ENCODE peak calls at places on chromosome 1, in ten cellular contexts. S is activated CD8-positive, alpha-beta T cell treated with anti-CD3 and anti-CD28 coated beads for 36 hours; J is T-helper 9 cell; W is stimulated activated CD8-positive, alpha-beta memory T cell treated with anti-CD3 and anti-CD28 coated beads, Interleukin-4, amount 100 ng/mL, for 24 hours; V is Jurkat, Clone E6-1; M is germinal center; D is AG20443; P is non-pigmented ciliary epithelial cell; F is stimulated activated CD4-positive, alpha-beta T cell treated with anti-CD3 and anti-CD28 coated beads, Interleukin-4, amount 100 ng/mL, for 24 hours; X is activated CD4-positive, alpha-beta T cell treated with anti-CD3 and anti-CD28 coated beads for 1 hour. C is an unnamed sample.

GRCh38 chr1:29121951-29122661 is 1.6 kb downstream of the TMEM200B start:
- DNase-seq in V (no peak), M (no peak), D (peak), X (no peak), S (no peak), J (no peak), W (no peak), P (no peak), F (no peak), C (peak)

GRCh38 chr1:161985301-161985825 is 38.3 kb downstream of the OLFML2B start:
- DNase-seq in W (no peak), P (no peak), M (no peak), V (no peak), F (no peak), S (no peak), D (no peak), X (no peak), J (no peak), C (no peak)

GRCh38 chr1:5479876-5480275 is 512.3 kb downstream of the NPHP4 start:
- DNase-seq in W (no peak), X (no peak), V (no peak), S (no peak), P (no peak), F (no peak), M (no peak), J (no peak), D (no peak), C (no peak)

GRCh38 chr1:224211262-224211962 is 28.4 kb downstream of the DEGS1 start:
- DNase-seq in X (no peak), V (peak), D (peak), M (no peak), F (no peak), J (no peak), P (no peak), W (no peak), S (peak), C (peak)

GRCh38 chr1:65232402-65233122 is 76.8 kb upstream of the DNAJC6 start:
- DNase-seq in M (no peak), D (no peak), W (no peak), S (no peak), J (no peak), P (no peak), X (no peak), V (no peak), F (no peak), C (no peak)

GRCh38 chr1:67367370-67368345 is 60.0 kb downstream of the IL12RB2 start:
- DNase-seq in F (no peak), X (no peak), J (no peak), V (no peak), D (no peak), P (no peak), W (no peak), M (no peak), S (no peak), C (peak)

GRCh38 chr1:108556501-108556900 is 3.4 kb upstream of the EEIG2 start:
- DNase-seq in J (no peak), D (no peak), S (no peak), F (no peak), P (no peak), W (no peak), V (no peak), M (no peak), X (no peak), C (no peak)

GRCh38 chr1:183283286-183283685 is 97.2 kb downstream of the LAMC2 start:
- DNase-seq in P (no peak), J (no peak), V (no peak), M (no peak), D (no peak), S (no peak), X (no peak), W (no peak), F (no peak), C (no peak)

GRCh38 chr1:210726621-210727020 is 397.9 kb downstream of the HHAT start:
- DNase-seq in S (peak), F (peak), M (no peak), P (no peak), X (no peak), J (no peak), W (peak), V (peak), D (peak), C (no peak)

GRCh38 chr1:29469457-29469856 is 233.1 kb downstream of the PTPRU start:
- DNase-seq in S (no peak), V (no peak), X (no peak), P (no peak), W (no peak), D (no peak), M (no peak), J (no peak), F (no peak), C (no peak)

GRCh38 chr1:74937176-74937575 is 197.0 kb upstream of the LHX8 start:
- DNase-seq in X (no peak), P (no peak), V (no peak), D (no peak), M (no peak), J (no peak), W (no peak), F (no peak), S (no peak), C (no peak)

GRCh38 chr1:6157528-6158174 is 22.5 kb downstream of the CHD5 start:
- DNase-seq in F (peak), P (peak), M (no peak), X (no peak), J (no peak), V (no peak), D (no peak), W (no peak), S (peak), C (peak)

GRCh38 chr1:67791686-67792475 is 41.4 kb downstream of the GNG12 start:
- DNase-seq in S (no peak), W (no peak), V (no peak), J (no peak), P (peak), D (peak), F (no peak), M (no peak), X (no peak), C (peak)

GRCh38 chr1:78237364-78237916 is 191.7 kb downstream of the GIPC2 start:
- DNase-seq in V (no peak), P (no peak), X (no peak), W (no peak), M (no peak), S (no peak), D (no peak), F (no peak), J (no peak), C (no peak)

GRCh38 chr1:229402993-229403392 is 30.9 kb downstream of the ACTA1 start:
- DNase-seq in J (no peak), D (no peak), X (no peak), M (no peak), S (no peak), P (no peak), W (no peak), V (no peak), F (no peak), C (no peak)

GRCh38 chr1:214448536-214448935 is 102.9 kb downstream of the PTPN14 start:
- DNase-seq in V (no peak), F (no peak), J (no peak), W (no peak), M (no peak), D (no peak), X (no peak), P (no peak), S (no peak), C (no peak)

GRCh38 chr1:216047821-216048220 is 375.4 kb downstream of the USH2A start:
- DNase-seq in F (no peak), M (no peak), S (no peak), W (no peak), D (no peak), P (no peak), X (no peak), V (no peak), J (no peak), C (no peak)

GRCh38 chr1:13792429-13792828 is 92.4 kb downstream of the PRDM2 start:
- DNase-seq in D (peak), M (no peak), V (no peak), X (no peak), W (no peak), J (no peak), S (no peak), P (peak), F (no peak), C (peak)

GRCh38 chr1:216843426-216843825 is 120.2 kb upstream of the ESRRG start:
- DNase-seq in F (no peak), S (no peak), W (no peak), D (no peak), P (no peak), J (no peak), X (no peak), V (no peak), M (no peak), C (no peak)

GRCh38 chr1:56168176-56168575 is 411.2 kb downstream of the PLPP3 start:
- DNase-seq in J (no peak), F (no peak), V (no peak), X (no peak), D (no peak), S (no peak), W (no peak), P (no peak), M (no peak), C (no peak)

C was measured in choroid plexus epithelial cell.